ENCODE peak calls at places on chromosomes 5 and 9, in six cellular contexts. One of them, this sample, is unnamed. For H3K4me1, the result is how much of the 10 kb centered on the place peaks cover.

GRCh38 chr9:8856686-8857329 is 1057.2 kb upstream of the DMAC1 start:
- DNase-seq in mesendoderm: peak
- DNase-seq in mesenchymal stem cell: peak
- DNase-seq in neuronal stem cell: no peak
- DNase-seq in IMR-90: no peak
- DNase-seq in H1: no peak
- DNase-seq in this sample: no peak

GRCh38 chr5:132753135-132753987 is 6.1 kb downstream of the CCNI2 start:
- DNase-seq in mesendoderm: peak
- DNase-seq in neuronal stem cell: no peak
- DNase-seq in IMR-90: no peak
- DNase-seq in mesenchymal stem cell: no peak
- DNase-seq in H1: no peak
- DNase-seq in this sample: peak

GRCh38 chr9:2424564-2425153 is 196.9 kb upstream of the VLDLR start:
- DNase-seq in mesendoderm: no peak
- DNase-seq in mesenchymal stem cell: no peak
- DNase-seq in IMR-90: no peak
- DNase-seq in H1: no peak
- DNase-seq in neuronal stem cell: no peak
- DNase-seq in this sample: no peak

GRCh38 chr9:25936031-25936430 is 257.8 kb upstream of the TUSC1 start:
- DNase-seq in mesenchymal stem cell: no peak
- DNase-seq in H1: no peak
- DNase-seq in neuronal stem cell: no peak
- DNase-seq in IMR-90: no peak
- DNase-seq in mesendoderm: no peak
- DNase-seq in this sample: no peak

GRCh38 chr9:89418882-89419641 is 78.9 kb downstream of the SEMA4D start:
- DNase-seq in mesendoderm: no peak
- DNase-seq in neuronal stem cell: no peak
- DNase-seq in mesenchymal stem cell: no peak
- DNase-seq in IMR-90: no peak
- DNase-seq in H1: no peak
- DNase-seq in this sample: no peak

GRCh38 chr9:19689324-19690087 is 99.3 kb downstream of the SLC24A2 start:
- DNase-seq in neuronal stem cell: no peak
- DNase-seq in IMR-90: peak
- DNase-seq in H1: no peak
- DNase-seq in mesendoderm: no peak
- DNase-seq in mesenchymal stem cell: peak
- DNase-seq in this sample: no peak

GRCh38 chr9:72577212-72577753 is 55.9 kb downstream of the TMC1 start:
- DNase-seq in mesenchymal stem cell: peak
- DNase-seq in neuronal stem cell: no peak
- DNase-seq in IMR-90: peak
- DNase-seq in H1: no peak
- DNase-seq in mesendoderm: no peak
- DNase-seq in this sample: no peak

GRCh38 chr5:36450229-36451024 is 148.7 kb upstream of the RANBP3L start:
- DNase-seq in mesendoderm: no peak
- DNase-seq in H1: no peak
- DNase-seq in neuronal stem cell: no peak
- DNase-seq in mesenchymal stem cell: no peak
- DNase-seq in IMR-90: no peak
- DNase-seq in this sample: no peak

GRCh38 chr9:137372693-137373610 is 50.0 kb downstream of the EXD3 start:
- DNase-seq in neuronal stem cell: no peak
- DNase-seq in IMR-90: no peak
- DNase-seq in H1: no peak
- DNase-seq in mesendoderm: no peak
- DNase-seq in mesenchymal stem cell: no peak
- DNase-seq in this sample: peak

GRCh38 chr5:68214472-68215207 is 916 bp upstream of the PIK3R1 start:
- DNase-seq in neuronal stem cell: no peak
- DNase-seq in H1: no peak
- DNase-seq in mesendoderm: no peak
- DNase-seq in IMR-90: no peak
- DNase-seq in mesenchymal stem cell: peak
- DNase-seq in this sample: no peak

GRCh38 chr5:150285114-150285513 is 4.5 kb downstream of the CAMK2A start:
- DNase-seq in mesenchymal stem cell: no peak
- DNase-seq in IMR-90: no peak
- DNase-seq in H1: no peak
- DNase-seq in neuronal stem cell: no peak
- DNase-seq in mesendoderm: no peak
- DNase-seq in this sample: no peak

GRCh38 chr9:71638627-71639026 is 129.7 kb downstream of the CEMIP2 start:
- DNase-seq in neuronal stem cell: no peak
- DNase-seq in mesendoderm: no peak
- DNase-seq in H1: no peak
- DNase-seq in mesenchymal stem cell: peak
- DNase-seq in IMR-90: no peak
- DNase-seq in this sample: no peak

GRCh38 chr5:40570408-40571129 is 109.1 kb upstream of the PTGER4 start:
- DNase-seq in H1: no peak
- DNase-seq in mesendoderm: no peak
- DNase-seq in IMR-90: peak
- DNase-seq in mesenchymal stem cell: peak
- DNase-seq in neuronal stem cell: no peak
- DNase-seq in this sample: no peak

GRCh38 chr9:129496187-129497063 is 124.5 kb downstream of the C9orf50 start:
- DNase-seq in IMR-90: peak
- DNase-seq in H1: peak
- DNase-seq in neuronal stem cell: peak
- DNase-seq in mesenchymal stem cell: peak
- DNase-seq in mesendoderm: peak
- DNase-seq in this sample: peak
- H3K4me1 ChIP-seq in IMR-90: under half
- H3K4me1 ChIP-seq in H1: under half
- H3K4me1 ChIP-seq in neuronal stem cell: under half
- H3K4me1 ChIP-seq in mesenchymal stem cell: half or more
- H3K4me1 ChIP-seq in mesendoderm: under half
- H3K4me1 ChIP-seq in this sample: under half

GRCh38 chr5:81696418-81697397 is 54.2 kb downstream of the SSBP2 start:
- DNase-seq in neuronal stem cell: no peak
- DNase-seq in mesendoderm: no peak
- DNase-seq in IMR-90: no peak
- DNase-seq in mesenchymal stem cell: no peak
- DNase-seq in H1: no peak
- DNase-seq in this sample: no peak
- H2BK15ac ChIP-seq in neuronal stem cell: no peak
- H2BK15ac ChIP-seq in mesendoderm: no peak
- H2BK15ac ChIP-seq in IMR-90: no peak
- H2BK15ac ChIP-seq in mesenchymal stem cell: no peak
- H2BK15ac ChIP-seq in H1: no peak
- H2BK15ac ChIP-seq in this sample: no peak

DNA sequence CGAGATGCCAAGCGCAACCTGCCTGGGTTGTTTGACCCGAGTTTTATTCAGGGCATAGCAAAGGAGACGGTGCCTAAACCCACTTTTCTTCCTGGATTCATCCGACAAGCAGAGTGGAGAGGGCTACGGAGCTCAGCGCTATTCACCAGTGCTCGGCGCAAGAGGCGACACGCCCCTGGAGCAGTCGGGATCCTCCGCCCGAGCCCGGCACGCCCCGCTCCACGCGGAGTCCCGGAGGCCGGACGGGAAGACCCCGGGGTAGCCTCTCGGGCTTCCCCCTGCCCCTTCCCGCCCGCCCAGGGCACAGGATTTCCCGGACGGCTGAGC is 460 bp downstream of the SERINC5 start:
- DNase-seq in mesendoderm: peak
- DNase-seq in neuronal stem cell: peak
- DNase-seq in mesenchymal stem cell: peak
- DNase-seq in H1: no peak
- DNase-seq in IMR-90: peak
- DNase-seq in this sample: no peak
- H3K23ac ChIP-seq in mesendoderm: no peak
- H3K23ac ChIP-seq in neuronal stem cell: peak
- H3K23ac ChIP-seq in mesenchymal stem cell: no peak
- H3K23ac ChIP-seq in H1: no peak
- H3K23ac ChIP-seq in IMR-90: peak
- H3K23ac ChIP-seq in this sample: no peak

DNA sequence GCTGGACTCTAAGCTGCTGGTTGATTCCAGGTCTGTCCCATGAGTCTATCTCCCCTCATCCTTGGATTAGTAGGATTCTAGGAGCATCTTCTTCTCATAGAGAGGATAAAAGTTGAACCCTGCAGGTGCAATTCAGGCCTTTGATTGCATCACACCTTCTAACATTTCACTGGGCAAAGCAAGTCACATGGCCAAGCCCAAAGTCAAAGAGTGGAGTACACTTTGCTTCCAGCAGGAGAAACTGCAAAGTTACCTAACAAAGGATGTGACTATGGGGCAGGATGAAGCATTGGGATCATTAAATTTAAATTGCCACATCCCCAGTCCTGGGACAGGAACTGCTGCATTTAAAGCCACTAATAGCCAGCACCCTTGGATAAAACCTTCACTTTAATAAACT is 51.0 kb upstream of the EGFLAM start:
- DNase-seq in mesenchymal stem cell: peak
- DNase-seq in neuronal stem cell: no peak
- DNase-seq in H1: no peak
- DNase-seq in mesendoderm: peak
- DNase-seq in IMR-90: peak
- DNase-seq in this sample: peak
- H3K4me1 ChIP-seq in mesenchymal stem cell: under half
- H3K4me1 ChIP-seq in neuronal stem cell: under half
- H3K4me1 ChIP-seq in H1: under half
- H3K4me1 ChIP-seq in mesendoderm: under half
- H3K4me1 ChIP-seq in IMR-90: under half
- H3K4me1 ChIP-seq in this sample: under half

DNA sequence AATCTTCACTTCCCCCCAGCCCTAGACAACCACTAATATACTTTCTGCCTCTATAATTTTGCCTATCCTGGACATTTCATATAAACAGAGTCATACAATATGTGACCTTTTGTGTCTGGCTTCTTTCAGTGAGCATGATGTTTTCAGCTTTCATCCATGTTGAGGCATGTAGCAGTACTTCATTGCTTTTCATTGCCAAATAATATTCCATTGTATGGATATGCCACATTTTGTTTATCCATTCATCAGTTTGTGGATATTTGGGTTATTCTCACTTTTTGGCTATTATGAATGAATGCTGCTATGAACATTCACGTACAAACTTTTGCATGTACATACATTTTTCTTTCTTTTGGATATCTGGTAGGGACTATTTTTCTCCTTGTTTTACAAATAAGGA is 49.0 kb downstream of the WWC1 start:
- DNase-seq in neuronal stem cell: no peak
- DNase-seq in mesenchymal stem cell: no peak
- DNase-seq in H1: no peak
- DNase-seq in IMR-90: no peak
- DNase-seq in mesendoderm: no peak
- DNase-seq in this sample: no peak
- H2BK15ac ChIP-seq in neuronal stem cell: no peak
- H2BK15ac ChIP-seq in mesenchymal stem cell: no peak
- H2BK15ac ChIP-seq in H1: no peak
- H2BK15ac ChIP-seq in IMR-90: no peak
- H2BK15ac ChIP-seq in mesendoderm: no peak
- H2BK15ac ChIP-seq in this sample: no peak

DNA sequence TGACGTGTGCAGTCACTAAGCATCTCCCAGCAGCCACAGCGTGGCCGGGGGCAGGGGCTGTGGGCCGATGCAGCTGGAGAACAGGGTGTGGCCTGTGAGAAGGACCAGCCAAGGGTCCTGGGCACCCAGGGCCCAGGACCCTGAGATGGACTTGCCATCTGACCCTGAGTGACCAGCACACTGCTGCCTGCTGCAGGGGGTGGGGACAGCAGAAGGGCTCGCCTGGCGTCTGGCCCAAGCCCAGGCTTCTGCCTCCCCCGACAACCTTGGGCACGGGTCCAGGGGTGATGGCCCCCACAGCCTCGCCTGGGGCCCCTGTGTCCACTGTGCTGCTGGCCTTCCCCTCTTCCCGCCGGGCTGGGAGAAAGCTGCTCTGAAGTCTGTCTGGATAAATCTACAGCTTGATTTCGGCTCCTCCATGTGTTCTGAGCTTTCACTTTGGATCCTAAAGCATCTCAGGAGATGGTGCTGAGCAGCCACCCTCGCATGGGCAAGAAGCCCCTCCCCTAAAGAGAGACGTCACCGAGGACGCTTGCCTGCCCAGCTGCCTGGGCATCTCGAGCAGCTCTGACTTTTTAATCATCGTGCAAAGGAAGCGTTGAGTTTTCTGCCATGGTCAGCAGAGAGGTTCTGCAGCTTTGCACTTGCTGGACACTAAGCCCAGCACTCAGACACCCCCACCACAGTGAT is 5.6 kb downstream of the KCNT1 start:
- DNase-seq in mesenchymal stem cell: no peak
- DNase-seq in neuronal stem cell: no peak
- DNase-seq in mesendoderm: no peak
- DNase-seq in IMR-90: no peak
- DNase-seq in H1: no peak
- DNase-seq in this sample: no peak
- H3K23ac ChIP-seq in mesenchymal stem cell: no peak
- H3K23ac ChIP-seq in neuronal stem cell: no peak
- H3K23ac ChIP-seq in mesendoderm: no peak
- H3K23ac ChIP-seq in IMR-90: no peak
- H3K23ac ChIP-seq in H1: no peak
- H3K23ac ChIP-seq in this sample: no peak

GRCh38 chr9:127918201-127919107 is 1.6 kb upstream of the ST6GALNAC4 start:
- DNase-seq in mesendoderm: peak
- DNase-seq in neuronal stem cell: no peak
- DNase-seq in H1: no peak
- DNase-seq in IMR-90: no peak
- DNase-seq in mesenchymal stem cell: peak
- DNase-seq in this sample: peak
- H3K4me1 ChIP-seq in mesendoderm: under half
- H3K4me1 ChIP-seq in neuronal stem cell: under half
- H3K4me1 ChIP-seq in H1: under half
- H3K4me1 ChIP-seq in IMR-90: under half
- H3K4me1 ChIP-seq in mesenchymal stem cell: under half
- H3K4me1 ChIP-seq in this sample: under half

GRCh38 chr5:53858700-53859456 is 298.4 kb downstream of the NDUFS4 start:
- DNase-seq in IMR-90: no peak
- DNase-seq in mesenchymal stem cell: no peak
- DNase-seq in mesendoderm: no peak
- DNase-seq in H1: no peak
- DNase-seq in neuronal stem cell: no peak
- DNase-seq in this sample: no peak
- H2BK15ac ChIP-seq in IMR-90: no peak
- H2BK15ac ChIP-seq in mesenchymal stem cell: no peak
- H2BK15ac ChIP-seq in mesendoderm: no peak
- H2BK15ac ChIP-seq in H1: no peak
- H2BK15ac ChIP-seq in neuronal stem cell: no peak
- H2BK15ac ChIP-seq in this sample: no peak

DNA sequence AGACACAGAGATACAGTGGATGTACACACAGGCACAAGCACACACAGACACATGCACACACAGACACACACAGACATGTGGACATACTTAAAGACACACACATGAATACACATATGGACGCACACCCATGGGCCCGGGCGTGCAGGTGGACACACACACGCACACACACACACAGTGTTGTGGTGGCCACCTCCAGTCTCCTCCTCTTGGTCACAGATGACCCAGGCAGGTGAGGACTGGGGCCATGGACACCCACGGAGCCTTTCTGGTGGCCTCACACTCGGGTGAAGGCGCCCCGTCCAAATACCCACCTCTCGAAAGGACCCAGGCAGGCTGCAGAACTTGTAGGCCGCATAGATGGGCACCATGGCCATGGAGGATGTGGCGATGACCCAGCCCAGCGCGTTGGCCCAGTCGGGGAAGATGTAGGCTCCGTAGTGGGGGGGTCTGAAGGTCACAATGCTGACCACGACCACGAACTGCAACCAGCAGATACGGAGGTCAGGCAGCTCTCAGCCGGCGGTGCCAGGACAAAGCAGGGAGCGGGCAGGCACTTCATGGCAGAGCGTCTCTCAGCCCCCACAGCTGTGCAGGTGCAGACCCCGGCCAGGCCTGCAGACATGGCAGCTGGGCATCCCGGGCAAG is 42.5 kb downstream of the SLC6A3 start:
- DNase-seq in IMR-90: no peak
- DNase-seq in neuronal stem cell: no peak
- DNase-seq in mesendoderm: no peak
- DNase-seq in mesenchymal stem cell: no peak
- DNase-seq in H1: no peak
- DNase-seq in this sample: no peak
- H3K23ac ChIP-seq in IMR-90: no peak
- H3K23ac ChIP-seq in neuronal stem cell: peak
- H3K23ac ChIP-seq in mesendoderm: no peak
- H3K23ac ChIP-seq in mesenchymal stem cell: no peak
- H3K23ac ChIP-seq in H1: no peak
- H3K23ac ChIP-seq in this sample: no peak

This sample was measured in H9.